ENCODE peak calls at places on chromosomes 7 and 10, in six cellular contexts. One of them, this sample, is unnamed.
A peak's percentile ranks its signal among the peaks of the same experiment; 100 is the strongest.

GRCh38 chr10:5812283-5813090 is 747 bp downstream of the GDI2 start:
- DNase-seq in COLO829: no peak
- DNase-seq in epithelial cell of prostate: no peak
- DNase-seq in testis: peak; percentile 43
- DNase-seq in ELF-1: peak; percentile 58
- DNase-seq in choroid plexus epithelial cell: peak; percentile 16
- DNase-seq in this sample: peak; percentile 78

GRCh38 chr10:3872700-3873099 is 87.7 kb upstream of the KLF6 start:
- DNase-seq in ELF-1: peak; percentile 30
- DNase-seq in testis: no peak
- DNase-seq in choroid plexus epithelial cell: no peak
- DNase-seq in COLO829: no peak
- DNase-seq in epithelial cell of prostate: no peak
- DNase-seq in this sample: no peak

GRCh38 chr10:15528478-15529239 is 157.6 kb upstream of the FAM171A1 start:
- DNase-seq in ELF-1: no peak
- DNase-seq in COLO829: no peak
- DNase-seq in testis: no peak
- DNase-seq in epithelial cell of prostate: no peak
- DNase-seq in choroid plexus epithelial cell: no peak
- DNase-seq in this sample: no peak

GRCh38 chr7:13920053-13920697 is 69.3 kb downstream of the ETV1 start:
- DNase-seq in choroid plexus epithelial cell: peak; percentile 100
- DNase-seq in epithelial cell of prostate: peak; percentile 100
- DNase-seq in ELF-1: peak; percentile 73
- DNase-seq in COLO829: peak; percentile 81
- DNase-seq in testis: no peak
- DNase-seq in this sample: no peak

GRCh38 chr10:59091239-59091638 is 85.2 kb upstream of the PHYHIPL start:
- DNase-seq in ELF-1: no peak
- DNase-seq in COLO829: no peak
- DNase-seq in choroid plexus epithelial cell: no peak
- DNase-seq in testis: no peak
- DNase-seq in epithelial cell of prostate: no peak
- DNase-seq in this sample: no peak

GRCh38 chr7:51289608-51290370 is 26.8 kb downstream of the COBL start:
- DNase-seq in ELF-1: no peak
- DNase-seq in testis: no peak
- DNase-seq in epithelial cell of prostate: no peak
- DNase-seq in choroid plexus epithelial cell: no peak
- DNase-seq in COLO829: no peak
- DNase-seq in this sample: no peak

GRCh38 chr10:131109746-131110145 is 201.8 kb downstream of the TCERG1L start:
- DNase-seq in choroid plexus epithelial cell: no peak
- DNase-seq in epithelial cell of prostate: no peak
- DNase-seq in ELF-1: no peak
- DNase-seq in COLO829: no peak
- DNase-seq in testis: peak; percentile 44
- DNase-seq in this sample: no peak

GRCh38 chr10:101014230-101014884 is 14.7 kb downstream of the LZTS2 start:
- DNase-seq in ELF-1: peak; percentile 89
- DNase-seq in choroid plexus epithelial cell: peak; percentile 74
- DNase-seq in COLO829: no peak
- DNase-seq in testis: peak; percentile 89
- DNase-seq in epithelial cell of prostate: no peak
- DNase-seq in this sample: peak; percentile 90

GRCh38 chr7:40716052-40716451 is 581.2 kb downstream of the SUGCT start:
- DNase-seq in COLO829: no peak
- DNase-seq in testis: no peak
- DNase-seq in epithelial cell of prostate: no peak
- DNase-seq in ELF-1: no peak
- DNase-seq in choroid plexus epithelial cell: peak; percentile 39
- DNase-seq in this sample: no peak

GRCh38 chr10:31304261-31304970 is 14.6 kb upstream of the ZEB1 start:
- DNase-seq in choroid plexus epithelial cell: peak; percentile 40
- DNase-seq in COLO829: no peak
- DNase-seq in epithelial cell of prostate: no peak
- DNase-seq in ELF-1: no peak
- DNase-seq in testis: no peak
- DNase-seq in this sample: no peak

GRCh38 chr10:104559935-104560334 is 81.2 kb upstream of the SORCS3 start:
- DNase-seq in choroid plexus epithelial cell: no peak
- DNase-seq in epithelial cell of prostate: no peak
- DNase-seq in ELF-1: no peak
- DNase-seq in COLO829: peak; percentile 6
- DNase-seq in testis: no peak
- DNase-seq in this sample: peak; percentile 17

GRCh38 chr7:40243076-40243475 is 108.3 kb downstream of the SUGCT start:
- DNase-seq in ELF-1: no peak
- DNase-seq in COLO829: no peak
- DNase-seq in epithelial cell of prostate: no peak
- DNase-seq in choroid plexus epithelial cell: no peak
- DNase-seq in testis: no peak
- DNase-seq in this sample: no peak

GRCh38 chr10:63588436-63589180 is 67.4 kb downstream of the REEP3 start:
- DNase-seq in testis: no peak
- DNase-seq in epithelial cell of prostate: peak; percentile 16
- DNase-seq in ELF-1: peak; percentile 37
- DNase-seq in choroid plexus epithelial cell: no peak
- DNase-seq in COLO829: no peak
- DNase-seq in this sample: no peak

GRCh38 chr7:24963218-24963617 is 16.8 kb downstream of the OSBPL3 start:
- DNase-seq in testis: peak; percentile 37
- DNase-seq in choroid plexus epithelial cell: peak; percentile 57
- DNase-seq in epithelial cell of prostate: no peak
- DNase-seq in ELF-1: peak; percentile 18
- DNase-seq in COLO829: no peak
- DNase-seq in this sample: peak; percentile 67

GRCh38 chr7:117427258-117427701 is at the start of gene ASZ1:
- DNase-seq in testis: peak; percentile 72
- DNase-seq in epithelial cell of prostate: no peak
- DNase-seq in COLO829: no peak
- DNase-seq in choroid plexus epithelial cell: no peak
- DNase-seq in ELF-1: peak; percentile 23
- DNase-seq in this sample: no peak

GRCh38 chr10:91708174-91708861 is 75.4 kb upstream of the PPP1R3C start:
- DNase-seq in choroid plexus epithelial cell: peak; percentile 44
- DNase-seq in epithelial cell of prostate: no peak
- DNase-seq in ELF-1: no peak
- DNase-seq in COLO829: no peak
- DNase-seq in testis: no peak
- DNase-seq in this sample: no peak

GRCh38 chr7:2482725-2483451 is 6.7 kb upstream of the GRIFIN start:
- DNase-seq in ELF-1: peak; percentile 1
- DNase-seq in epithelial cell of prostate: no peak
- DNase-seq in testis: no peak
- DNase-seq in COLO829: no peak
- DNase-seq in choroid plexus epithelial cell: peak; percentile 20
- DNase-seq in this sample: no peak

GRCh38 chr7:157224627-157225026 is 85.9 kb downstream of the UBE3C start:
- DNase-seq in epithelial cell of prostate: no peak
- DNase-seq in choroid plexus epithelial cell: peak; percentile 73
- DNase-seq in ELF-1: no peak
- DNase-seq in testis: no peak
- DNase-seq in COLO829: no peak
- DNase-seq in this sample: no peak

GRCh38 chr7:87000344-87000743 is 59.1 kb downstream of the ELAPOR2 start:
- DNase-seq in testis: no peak
- DNase-seq in COLO829: no peak
- DNase-seq in choroid plexus epithelial cell: no peak
- DNase-seq in epithelial cell of prostate: no peak
- DNase-seq in ELF-1: no peak
- DNase-seq in this sample: no peak

This sample was measured in sigmoid colon.